ENCODE peak calls at places on chromosomes 16 and 17, in five cellular contexts. I is BE2C; M is CD8-positive, alpha-beta T cell; Z is small intestine; T is colonic mucosa. O is an unnamed sample.

GRCh38 chr16:68744744-68745280 is 7.7 kb downstream of the CDH1 start:
- DNase-seq in M (no peak), Z (peak; percentile 94), I (no peak), T (peak; percentile 94), O (no peak)

GRCh38 chr17:2064147-2064489 is 9.2 kb downstream of the HIC1 start:
- DNase-seq in T (no peak), Z (no peak), I (no peak), M (no peak), O (no peak)

GRCh38 chr16:48197294-48197693 is 41.5 kb upstream of the ABCC12 start:
- DNase-seq in Z (no peak), M (no peak), I (no peak), T (no peak), O (no peak)

GRCh38 chr16:23518435-23518891 is 8.2 kb upstream of the GGA2 start:
- DNase-seq in I (no peak), T (no peak), Z (no peak), M (no peak), O (no peak)

GRCh38 chr17:81814748-81815645 is 11.0 kb downstream of the GCGR start:
- DNase-seq in Z (no peak), I (peak; percentile 54), M (no peak), T (no peak), O (no peak)

GRCh38 chr17:3964203-3965122 is at the start of gene ATP2A3:
- DNase-seq in Z (peak; percentile 64), M (peak; percentile 67), T (peak; percentile 84), I (no peak), O (peak; percentile 4)

GRCh38 chr17:74361613-74362391 is at the start of gene BTBD17:
- DNase-seq in M (peak; percentile 38), T (peak; percentile 54), Z (peak; percentile 25), I (peak; percentile 64), O (no peak)

GRCh38 chr17:77374170-77374936 is 233.6 kb downstream of the SEC14L1 start:
- DNase-seq in Z (peak; percentile 46), T (peak; percentile 71), I (peak; percentile 95), M (peak; percentile 78), O (no peak)

GRCh38 chr16:25033852-25034251 is 18.7 kb upstream of the ARHGAP17 start:
- DNase-seq in M (no peak), Z (no peak), I (no peak), T (no peak), O (no peak)

GRCh38 chr16:69057400-69058378 is 47.8 kb upstream of the HAS3 start:
- DNase-seq in Z (no peak), M (no peak), T (no peak), I (no peak), O (no peak)

GRCh38 chr17:18026408-18026776 is 12.6 kb downstream of the ATPAF2 start:
- DNase-seq in M (peak; percentile 36), I (peak; percentile 64), Z (no peak), T (no peak), O (peak; percentile 62)

GRCh38 chr16:12027091-12027490 is 50.6 kb downstream of the SNX29 start:
- DNase-seq in M (no peak), Z (no peak), T (no peak), I (no peak), O (no peak)

GRCh38 chr17:57949649-57950048 is 5.6 kb downstream of the CUEDC1 start:
- DNase-seq in M (no peak), I (no peak), T (peak; percentile 73), Z (peak; percentile 32), O (no peak)

GRCh38 chr16:9159839-9160550 is 68.6 kb downstream of the HAPSTR1 start:
- DNase-seq in I (peak; percentile 67), Z (peak; percentile 72), T (peak; percentile 67), M (no peak), O (peak; percentile 81)

GRCh38 chr17:78573955-78574354 is 3.2 kb downstream of the DNAH17 start:
- DNase-seq in I (peak; percentile 38), M (no peak), T (no peak), Z (no peak), O (no peak)

GRCh38 chr17:34895388-34895787 is 65.9 kb downstream of the CCT6B start:
- DNase-seq in I (no peak), T (no peak), Z (no peak), M (no peak), O (no peak)

GRCh38 chr17:64118452-64118979 is 11.4 kb downstream of the ERN1 start:
- DNase-seq in Z (peak; percentile 51), T (peak; percentile 36), I (no peak), M (no peak), O (no peak)

GRCh38 chr17:63221941-63222340 is 224.2 kb downstream of the CYB561 start:
- DNase-seq in T (no peak), M (no peak), I (no peak), Z (no peak), O (no peak)

GRCh38 chr17:79609616-79610150 is 1.2 kb downstream of the RBFOX3 start:
- DNase-seq in I (no peak), Z (no peak), M (no peak), T (no peak), O (no peak)
- H3K4me3 ChIP-seq in I (no peak overlapping the region), Z (no peak overlapping the region), M (no peak overlapping the region), T (no peak overlapping the region), O (no peak overlapping the region)

GRCh38 chr17:39737331-39737760 is 392 bp upstream of the GRB7 start:
- DNase-seq in T (no peak), I (no peak), M (no peak), Z (peak; percentile 77), O (no peak)

GRCh38 chr17:39739020-39739884 is 1.5 kb downstream of the GRB7 start:
- DNase-seq in I (no peak), M (no peak), T (peak; percentile 93), Z (peak; percentile 97), O (no peak)

GRCh38 chr17:39737761-39738567 is at the start of gene GRB7:
- DNase-seq in T (peak; percentile 93), I (no peak), M (no peak), Z (peak; percentile 94), O (no peak)

GRCh38 chr17:39739885-39740356 is 2.2 kb downstream of the GRB7 start:
- DNase-seq in I (no peak), Z (no peak), T (no peak), M (no peak), O (no peak)

DNA sequence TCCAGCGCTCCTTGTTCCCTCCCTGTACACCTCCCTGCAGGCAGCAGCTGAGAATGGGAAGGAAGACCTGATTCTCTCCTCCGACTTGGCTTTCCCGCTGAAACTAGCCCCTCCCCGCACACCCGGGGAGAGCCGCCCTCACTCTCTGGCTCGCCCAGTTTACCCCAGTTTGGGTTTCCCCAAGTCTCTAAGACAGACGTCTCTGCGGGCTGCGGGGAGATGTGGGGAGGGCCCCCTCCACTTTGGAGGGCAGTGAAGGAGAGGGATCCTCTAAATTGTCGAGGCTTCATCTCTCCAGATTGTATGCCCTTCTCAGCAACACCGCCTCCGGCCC is 797 bp downstream of the GRB7 start:
- DNase-seq in M (peak; percentile 43), Z (peak; percentile 75), T (peak; percentile 83), I (no peak), O (no peak)
- H3K27me3 ChIP-seq in M (no peaks in the 10 kb centered on the region), Z (peaks cover 4% of the 10 kb centered on the region), T (no peaks in the 10 kb centered on the region), I (peaks cover 71% of the 10 kb centered on the region), O (no peaks in the 10 kb centered on the region)

GRCh38 chr16:17770104-17770503 is 299.3 kb upstream of the XYLT1 start:
- DNase-seq in M (no peak), I (no peak), Z (no peak), T (no peak), O (no peak)
- H3K4me1 ChIP-seq in M (no peaks in the 10 kb centered on the region), I (no peaks in the 10 kb centered on the region), Z (no peaks in the 10 kb centered on the region), T (no peaks in the 10 kb centered on the region), O (no peaks in the 10 kb centered on the region)

GRCh38 chr16:67191410-67191994 is 453 bp upstream of the E2F4 start:
- DNase-seq in M (no peak), I (no peak), Z (no peak), T (no peak), O (no peak)
- H3K4me3 ChIP-seq in M (peak overlapping the region; percentile 84), I (peak overlapping the region; percentile 65), Z (no peak overlapping the region), T (peak overlapping the region; percentile 100), O (peak overlapping the region; percentile 98)

DNA sequence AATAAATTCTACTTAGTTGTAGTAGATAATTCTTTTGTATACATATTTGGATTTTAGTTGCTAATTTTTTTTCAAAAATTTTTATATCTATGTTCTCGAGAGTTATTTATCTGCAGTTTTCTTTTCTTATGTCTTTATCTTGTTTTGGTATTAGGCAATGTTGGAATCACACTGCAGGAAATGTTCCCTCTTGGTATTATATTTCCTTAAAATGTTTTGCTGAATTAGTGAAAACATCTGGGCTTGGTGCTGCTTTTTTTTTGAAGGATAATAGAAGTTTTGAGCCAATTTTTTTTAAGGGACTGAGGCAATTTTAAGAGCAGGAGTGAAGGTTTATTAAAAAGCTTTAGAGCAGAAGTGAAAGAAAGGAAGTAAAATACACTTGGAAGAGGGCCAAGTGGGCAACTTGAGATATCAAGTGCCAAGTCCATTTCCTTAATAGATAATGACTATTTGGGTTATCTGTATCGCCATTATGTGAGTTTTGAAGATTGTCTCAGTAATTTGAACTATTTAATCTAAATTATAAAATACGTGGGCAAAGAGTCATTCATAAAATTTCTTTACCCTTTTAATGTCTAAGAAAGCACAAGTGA is 1390.1 kb upstream of the CDH8 start:
- DNase-seq in M (no peak), Z (peak; percentile 70), I (no peak), T (no peak), O (no peak)
- H3K27me3 ChIP-seq in M (no peaks in the 10 kb centered on the region), Z (no peaks in the 10 kb centered on the region), I (no peaks in the 10 kb centered on the region), T (no peaks in the 10 kb centered on the region), O (peaks cover 2% of the 10 kb centered on the region)

GRCh38 chr16:88549671-88550643 is 20.2 kb upstream of the ZC3H18 start:
- DNase-seq in M (no peak), I (peak; percentile 13), Z (peak; percentile 54), T (no peak), O (no peak)

GRCh38 chr16:88554711-88555264 is 15.4 kb upstream of the ZC3H18 start:
- DNase-seq in T (no peak), Z (no peak), I (no peak), M (no peak), O (no peak)

GRCh38 chr16:88553739-88554138 is 16.5 kb upstream of the ZC3H18 start:
- DNase-seq in Z (no peak), M (no peak), I (no peak), T (no peak), O (no peak)

GRCh38 chr16:88552166-88552565 is 18.0 kb upstream of the ZC3H18 start:
- DNase-seq in M (no peak), T (no peak), I (no peak), Z (no peak), O (no peak)

GRCh38 chr16:88552815-88553214 is 17.4 kb upstream of the ZC3H18 start:
- DNase-seq in I (no peak), M (no peak), T (no peak), Z (no peak), O (no peak)
- H3K4me1 ChIP-seq in I (no peaks in the 10 kb centered on the region), M (peaks cover 29% of the 10 kb centered on the region), T (no peaks in the 10 kb centered on the region), Z (no peaks in the 10 kb centered on the region), O (no peaks in the 10 kb centered on the region)

O was measured in HAP-1.